ENCODE peak calls at places on chromosomes 16 and 17, in four cellular contexts. Q is colonic mucosa; Z is CD4-positive, alpha-beta T cell; P is astrocyte of the cerebellum. R is an unnamed sample.
A peak's percentile ranks its signal among the peaks of the same experiment; 100 is the strongest.

GRCh38 chr17:41324180-41325075 is 8.9 kb upstream of the KRTAP17-1 start:
- DNase-seq in Q (no peak), Z (no peak), P (no peak), R (no peak)

GRCh38 chr17:49629447-49629846 is 48.5 kb downstream of the SPOP start:
- DNase-seq in Q (no peak), Z (no peak), P (no peak), R (no peak)

GRCh38 chr16:711548-712320 is 3.2 kb upstream of the METRN start:
- DNase-seq in Q (peak; percentile 79), Z (peak; percentile 71), P (no peak), R (peak; percentile 95)

GRCh38 chr16:28210979-28211505 is 723 bp downstream of the XPO6 start:
- DNase-seq in Q (peak; percentile 80), Z (peak; percentile 52), P (no peak), R (peak; percentile 64)

GRCh38 chr17:38748329-38749221 is at the start of gene PCGF2:
- DNase-seq in Q (peak; percentile 95), Z (no peak), P (peak; percentile 72), R (no peak)

GRCh38 chr16:86513471-86514277 is 3.3 kb downstream of the FOXF1 start:
- DNase-seq in Q (no peak), Z (no peak), P (no peak), R (no peak)

GRCh38 chr16:80489173-80489572 is 51.6 kb upstream of the DYNLRB2 start:
- DNase-seq in Q (no peak), Z (no peak), P (no peak), R (no peak)

GRCh38 chr16:56246051-56246817 is 54.9 kb downstream of the GNAO1 start:
- DNase-seq in Q (no peak), Z (no peak), P (no peak), R (no peak)

GRCh38 chr17:74239169-74239568 is 25.8 kb downstream of the TTYH2 start:
- DNase-seq in Q (peak; percentile 25), Z (no peak), P (no peak), R (no peak)

DNA sequence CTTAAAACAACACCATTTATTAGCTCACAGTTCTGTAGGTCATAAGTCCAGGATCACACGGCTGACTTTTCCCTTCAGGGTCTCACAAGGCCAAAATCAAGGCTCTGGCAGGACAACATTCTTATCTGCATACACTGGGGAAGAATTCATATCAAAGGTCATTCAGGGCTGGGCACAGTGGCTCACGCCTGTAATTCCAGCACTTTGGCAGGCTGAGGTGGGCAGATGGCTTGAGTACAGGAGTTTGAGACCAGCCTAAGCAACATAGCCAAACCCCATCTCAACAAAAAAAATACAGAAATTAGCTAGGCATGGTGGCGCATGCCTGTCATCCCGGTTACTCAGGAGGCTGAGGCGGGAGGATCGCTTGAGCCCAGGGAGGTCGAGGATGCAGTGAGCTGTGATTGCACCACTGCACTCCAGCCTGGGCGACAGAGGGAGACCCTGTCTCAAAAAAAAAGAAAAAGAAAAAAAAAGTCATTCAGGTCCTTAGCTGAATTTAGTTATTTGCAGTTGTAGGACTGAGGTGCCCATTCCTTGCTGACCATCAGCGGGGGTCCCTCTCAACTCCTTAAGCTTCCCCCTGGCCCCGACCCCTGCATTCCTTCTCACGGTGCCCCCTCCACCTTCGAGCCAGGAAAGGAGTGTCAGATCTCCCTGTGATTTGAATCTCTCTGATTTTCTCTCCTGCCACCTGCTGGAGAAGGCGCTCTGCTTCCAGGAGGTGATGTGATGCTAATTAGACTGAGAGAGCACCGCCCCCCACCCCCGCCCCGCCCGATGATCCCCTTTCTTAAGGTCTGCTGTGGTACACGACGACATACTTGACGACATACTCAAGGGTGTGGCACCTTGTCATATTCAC is 91.8 kb upstream of the CLEC18A start:
- DNase-seq in Q (peak; percentile 77), Z (no peak), P (no peak), R (peak; percentile 31)
- TF ChIP-seq CTCF in Q (peak; percentile 38), Z (no peak), P (peak; percentile 51), R (peak; percentile 43)

DNA sequence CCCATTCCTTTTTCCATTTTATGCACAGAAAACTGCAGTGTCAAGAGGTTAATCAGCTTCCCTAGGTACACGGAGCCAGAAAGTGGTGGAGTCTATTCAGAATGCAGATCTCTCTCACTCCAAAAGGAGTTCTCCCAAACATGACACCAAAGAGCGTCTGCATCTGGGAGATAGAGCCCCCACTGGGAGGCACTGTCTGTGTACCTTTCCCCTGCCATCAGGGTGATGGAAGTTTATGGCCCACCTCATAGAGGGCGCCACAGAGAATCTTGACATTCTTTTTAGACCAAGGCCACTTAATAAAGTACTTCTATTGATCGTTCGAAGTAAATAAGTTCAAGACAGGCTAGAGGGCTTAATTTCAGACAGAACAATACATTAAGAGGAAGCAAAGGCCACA is 493.7 kb upstream of the ERCC4 start:
- DNase-seq in Q (no peak), Z (no peak), P (no peak), R (no peak)
- TF ChIP-seq CTCF in Q (no peak), Z (no peak), P (no peak), R (peak; percentile 26)

DNA sequence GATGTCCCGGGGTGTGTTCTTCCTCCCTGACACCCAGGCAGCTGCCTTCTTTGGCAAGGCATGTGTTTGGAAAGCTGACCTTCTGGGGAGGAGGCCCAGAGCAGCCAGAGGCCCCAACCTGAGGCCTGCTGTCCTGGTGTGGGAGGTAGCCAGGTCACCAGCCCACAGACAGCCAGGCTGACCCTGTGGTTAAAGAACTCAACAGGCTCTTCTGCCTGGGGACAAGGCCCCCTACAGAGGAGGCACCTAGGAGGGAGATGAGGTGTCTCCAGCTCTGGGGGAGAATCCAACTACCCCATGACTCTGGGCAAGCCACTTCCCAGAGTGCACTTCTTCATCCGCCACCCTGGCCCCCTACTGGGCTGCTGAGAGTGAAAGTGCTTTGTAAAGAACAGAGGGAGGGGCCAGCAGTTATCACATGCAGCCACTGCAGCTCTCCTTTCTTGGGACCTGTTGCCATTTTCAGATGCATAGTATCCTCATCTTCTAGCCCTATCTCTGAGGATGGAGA is 13.1 kb upstream of the SREBF1 start:
- DNase-seq in Q (no peak), Z (peak; percentile 37), P (no peak), R (peak; percentile 75)
- TF ChIP-seq CTCF in Q (no peak), Z (peak; percentile 21), P (peak; percentile 24), R (peak; percentile 32)

GRCh38 chr17:43831633-43832032 is 1.3 kb downstream of the MPP3 start:
- DNase-seq in Q (no peak), Z (no peak), P (no peak), R (no peak)
- TF ChIP-seq CTCF in Q (no peak), Z (no peak), P (no peak), R (no peak)

GRCh38 chr16:66840883-66841282 is 3.3 kb upstream of the CA7 start:
- DNase-seq in Q (no peak), Z (no peak), P (no peak), R (no peak)
- TF ChIP-seq CTCF in Q (no peak), Z (no peak), P (no peak), R (no peak)

GRCh38 chr16:17194190-17194780 is 276.5 kb downstream of the XYLT1 start:
- DNase-seq in Q (peak; percentile 61), Z (peak; percentile 42), P (no peak), R (peak; percentile 50)
- TF ChIP-seq CTCF in Q (peak; percentile 76), Z (peak; percentile 73), P (peak; percentile 70), R (peak; percentile 72)

GRCh38 chr16:68707341-68708152 is 29.5 kb upstream of the CDH1 start:
- DNase-seq in Q (peak; percentile 79), Z (no peak), P (no peak), R (no peak)

GRCh38 chr16:68700120-68700519 is 37.0 kb upstream of the CDH1 start:
- DNase-seq in Q (no peak), Z (no peak), P (no peak), R (no peak)

GRCh38 chr16:68704232-68704867 is 32.7 kb upstream of the CDH1 start:
- DNase-seq in Q (peak; percentile 93), Z (peak; percentile 21), P (peak; percentile 53), R (peak; percentile 78)
- TF ChIP-seq CTCF in Q (peak; percentile 79), Z (peak; percentile 66), P (peak; percentile 89), R (peak; percentile 86)

GRCh38 chr16:89577055-89577759 is 1.6 kb downstream of the CPNE7 start:
- DNase-seq in Q (no peak), Z (no peak), P (no peak), R (no peak)
- TF ChIP-seq CTCF in Q (no peak), Z (no peak), P (no peak), R (no peak)

GRCh38 chr16:82364690-82365089 is 194.7 kb upstream of the MPHOSPH6 start:
- DNase-seq in Q (no peak), Z (no peak), P (no peak), R (no peak)

GRCh38 chr16:82366462-82366861 is 196.4 kb upstream of the MPHOSPH6 start:
- DNase-seq in Q (no peak), Z (no peak), P (no peak), R (no peak)

GRCh38 chr16:82361885-82362284 is 191.9 kb upstream of the MPHOSPH6 start:
- DNase-seq in Q (no peak), Z (no peak), P (no peak), R (no peak)

GRCh38 chr16:82360024-82360783 is 190.2 kb upstream of the MPHOSPH6 start:
- DNase-seq in Q (no peak), Z (no peak), P (no peak), R (no peak)

GRCh38 chr16:82363026-82363816 is 193.2 kb upstream of the MPHOSPH6 start:
- DNase-seq in Q (no peak), Z (no peak), P (no peak), R (no peak)
- TF ChIP-seq CTCF in Q (no peak), Z (no peak), P (no peak), R (no peak)